ENCODE peak calls at places on chromosome 15, in eight cellular contexts. F is NCI-H1092 treated with DMSO at 0.1 percent for 48 hours; X is mesothelial cell of epicardium; Q is GM12892; H is kidney glomerular epithelial cell; R is activated T-cell treated with anti-CD3 and anti-CD28 coated beads, Interleukin-2, amount 50 U/mL, for 24 hours; I is G401; L is NCI-H146. O is an unnamed sample.

GRCh38 chr15:78768096-78768495 is 43.2 kb downstream of the ADAMTS7 start:
- DNase-seq in F (no peak), X (no peak), Q (no peak), H (no peak), R (no peak), I (no peak), L (no peak), O (no peak)

GRCh38 chr15:66126057-66126855 is 127.3 kb downstream of the MEGF11 start:
- DNase-seq in F (peak; percentile 19), X (no peak), Q (no peak), H (no peak), R (no peak), I (no peak), L (no peak), O (no peak)

GRCh38 chr15:93830221-93830765 is 401.1 kb upstream of the MCTP2 start:
- DNase-seq in F (peak; percentile 6), X (no peak), Q (no peak), H (no peak), R (no peak), I (no peak), L (no peak), O (no peak)

GRCh38 chr15:46848704-46849103 is 868.6 kb upstream of the SEMA6D start:
- DNase-seq in F (no peak), X (no peak), Q (no peak), H (no peak), R (no peak), I (no peak), L (no peak), O (no peak)

GRCh38 chr15:59296181-59296617 is 76.5 kb downstream of the MYO1E start:
- DNase-seq in F (no peak), X (no peak), Q (no peak), H (peak; percentile 85), R (no peak), I (no peak), L (no peak), O (peak; percentile 93)

GRCh38 chr15:71802770-71803169 is 7.6 kb upstream of the NR2E3 start:
- DNase-seq in F (no peak), X (no peak), Q (no peak), H (no peak), R (peak; percentile 37), I (no peak), L (no peak), O (peak; percentile 62)

GRCh38 chr15:21260966-21261395 is 179.3 kb downstream of the POTEB3 start:
- DNase-seq in F (no peak), X (peak; percentile 48), Q (no peak), H (no peak), R (no peak), I (no peak), L (no peak), O (no peak)

GRCh38 chr15:78195735-78196201 is 38.6 kb downstream of the ACSBG1 start:
- DNase-seq in F (peak; percentile 30), X (no peak), Q (peak; percentile 65), H (peak; percentile 8), R (peak; percentile 70), I (peak; percentile 38), L (peak; percentile 32), O (peak; percentile 71)

GRCh38 chr15:47431501-47431900 is 285.8 kb upstream of the SEMA6D start:
- DNase-seq in F (no peak), X (no peak), Q (no peak), H (peak; percentile 49), R (no peak), I (no peak), L (no peak), O (no peak)